ENCODE peak calls at places on chromosomes 4 and X, in five cellular contexts. R is HCT116, S is K562, G is HepG2, U is H1. B is an unnamed sample.

GRCh38 chr4:17385403-17385802 is 126.5 kb downstream of the QDPR start:
- DNase-seq in R (no peak), S (no peak), G (no peak), U (no peak), B (peak)

GRCh38 chr4:177010421-177010820 is 217.7 kb upstream of the VEGFC start:
- DNase-seq in R (no peak), S (no peak), G (no peak), U (no peak), B (no peak)

GRCh38 chr4:8909548-8909947 is 37.9 kb upstream of the HMX1 start:
- DNase-seq in R (no peak), S (no peak), G (no peak), U (no peak), B (no peak)

GRCh38 chr4:120801171-120801758 is 121.3 kb downstream of the PRDM5 start:
- DNase-seq in R (no peak), S (no peak), G (no peak), U (no peak), B (no peak)

GRCh38 chrX:10529344-10529743 is 91.0 kb downstream of the MID1 start:
- DNase-seq in R (no peak), S (no peak), G (no peak), U (no peak), B (no peak)

GRCh38 chr4:12965334-12965733 is 518.8 kb downstream of the RAB28 start:
- DNase-seq in R (no peak), S (no peak), G (no peak), U (no peak), B (no peak)

GRCh38 chr4:102169345-102169744 is 175.9 kb downstream of the SLC39A8 start:
- DNase-seq in R (no peak), S (no peak), G (no peak), U (no peak), B (no peak)

GRCh38 chr4:158938462-158939044 is 164.3 kb upstream of the RAPGEF2 start:
- DNase-seq in R (no peak), S (no peak), G (no peak), U (no peak), B (no peak)

GRCh38 chrX:80578518-80579105 is 158.4 kb downstream of the TENT5D start:
- DNase-seq in R (peak), S (peak), G (peak), U (no peak), B (peak)

GRCh38 chr4:114173968-114174367 is 194.5 kb upstream of the ARSJ start:
- DNase-seq in R (no peak), S (no peak), G (no peak), U (no peak), B (no peak)

DNA sequence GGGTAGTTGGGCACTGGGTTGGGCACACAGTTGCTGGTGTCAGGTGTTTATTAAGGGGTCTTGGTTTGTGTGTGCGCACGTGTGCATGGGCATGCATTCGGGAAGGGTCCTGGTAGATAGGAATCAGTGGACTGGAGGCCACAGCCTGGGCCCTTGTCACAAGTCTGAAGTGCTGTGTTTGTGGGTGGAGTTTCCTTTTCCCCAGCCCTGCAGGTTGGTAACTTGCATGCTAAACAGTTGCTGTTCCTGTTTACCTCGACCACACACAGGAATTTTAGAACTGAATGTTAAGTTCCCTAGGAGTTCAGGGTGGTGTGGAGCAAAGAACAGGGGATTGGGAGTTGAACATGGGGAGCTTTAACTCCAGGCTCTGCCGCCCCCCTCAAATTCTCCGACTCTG is 48.8 kb downstream of the STARD8 start:
- DNase-seq in R (no peak), S (no peak), G (no peak), U (no peak), B (no peak)
- TF ChIP-seq JUND in R (no peak), S (no peak), G (no peak), U (no peak), B (no peak)

DNA sequence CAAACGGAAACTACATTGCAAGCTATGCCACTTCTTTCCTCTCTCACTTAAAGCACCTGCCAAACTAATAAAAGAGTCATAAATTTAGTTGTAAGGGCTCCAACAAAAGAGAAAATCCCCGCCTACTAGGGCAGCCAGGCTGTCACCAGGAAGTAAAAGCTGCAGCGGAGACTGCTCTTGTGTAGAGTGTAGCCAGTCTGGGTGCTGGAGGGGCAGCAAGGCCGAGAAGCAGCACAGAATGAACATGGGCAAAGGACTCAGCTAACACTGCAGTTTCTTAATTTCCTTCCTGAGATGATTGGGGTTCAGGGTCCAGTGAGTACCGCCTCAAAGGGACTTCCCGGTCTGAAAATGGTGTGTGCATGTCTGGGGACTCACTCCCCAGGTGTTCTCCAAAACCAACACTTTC is 89.4 kb upstream of the MAML3 start:
- DNase-seq in R (no peak), S (no peak), G (no peak), U (no peak), B (peak)
- TF ChIP-seq JUND in R (no peak), S (no peak), G (no peak), U (no peak), B (no peak)

GRCh38 chrX:20139966-20140365 is 1.7 kb downstream of the EIF1AX start:
- DNase-seq in R (no peak), S (no peak), G (no peak), U (no peak), B (no peak)
- TF ChIP-seq JUND in R (no peak), S (no peak), G (no peak), U (no peak), B (no peak)

DNA sequence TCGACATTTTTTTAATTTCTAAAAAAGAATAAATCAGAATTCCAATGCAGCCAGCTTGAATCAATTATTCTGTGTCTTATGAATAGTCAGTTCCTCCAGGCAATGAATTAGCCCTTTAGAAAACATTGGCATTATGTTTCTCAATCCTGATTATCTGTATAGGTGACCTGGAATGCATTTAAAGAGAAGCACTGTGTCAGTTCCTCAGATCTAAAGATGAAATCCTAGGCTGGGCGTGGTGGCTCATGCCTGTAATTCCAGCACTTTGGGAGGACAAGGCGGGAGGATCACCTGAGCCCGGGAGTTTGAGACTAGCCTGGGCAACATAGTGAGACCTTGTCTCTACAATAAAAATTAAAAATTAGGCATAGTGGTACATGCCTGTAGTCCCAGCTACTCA is 43.5 kb downstream of the MND1 start:
- DNase-seq in R (no peak), S (no peak), G (no peak), U (no peak), B (no peak)
- TF ChIP-seq JUND in R (no peak), S (no peak), G (no peak), U (no peak), B (no peak)

GRCh38 chr4:64582492-64582891 is 173.2 kb upstream of the TECRL start:
- DNase-seq in R (no peak), S (no peak), G (no peak), U (no peak), B (no peak)
- TF ChIP-seq JUND in R (no peak), S (no peak), G (no peak), U (no peak), B (no peak)

B was measured in T47D.